ENCODE peak calls at places on chromosome 21, in seven cellular contexts. V is ACHN; E is activated T-cell treated with anti-CD3 and anti-CD28 coated beads for 1 hour; W is activated CD4-positive, alpha-beta memory T cell treated with anti-CD3 and anti-CD28 coated beads, Interleukin-2, amount 10 ng/mL, durations not matched to agents 7 days and 5 days; Q is A549; O is activated naive CD4-positive, alpha-beta T cell treated with anti-CD3 and anti-CD28 coated beads, Interleukin-2, amount 50 U/mL, for 16 hours; S is body of pancreas. B is an unnamed sample.

GRCh38 chr21:17903029-17903806 is 84.1 kb upstream of the C21orf91 start:
- DNase-seq in O (no peak), V (peak; percentile 51), E (no peak), Q (no peak), W (no peak), S (no peak), B (no peak)

GRCh38 chr21:34915364-34915834 is 133.7 kb downstream of the RUNX1 start:
- DNase-seq in W (no peak), V (no peak), Q (no peak), O (no peak), E (no peak), S (no peak), B (no peak)

GRCh38 chr21:27362249-27362648 is 395.4 kb upstream of the ADAMTS5 start:
- DNase-seq in O (no peak), S (no peak), V (peak; percentile 17), W (no peak), E (no peak), Q (no peak), B (no peak)

GRCh38 chr21:38913120-38913975 is 107.6 kb downstream of the ETS2 start:
- DNase-seq in W (no peak), Q (peak; percentile 79), E (no peak), V (peak; percentile 32), O (no peak), S (peak; percentile 91), B (no peak)

GRCh38 chr21:16438761-16439160 is 709.0 kb downstream of the USP25 start:
- DNase-seq in Q (no peak), V (no peak), W (no peak), E (no peak), S (no peak), O (no peak), B (no peak)

GRCh38 chr21:17901458-17902092 is 82.4 kb upstream of the C21orf91 start:
- DNase-seq in V (no peak), Q (no peak), E (no peak), W (no peak), S (no peak), O (no peak), B (no peak)

GRCh38 chr21:42105476-42105875 is 34.4 kb downstream of the UMODL1 start:
- DNase-seq in O (no peak), S (no peak), Q (no peak), W (no peak), E (no peak), V (no peak), B (no peak)

GRCh38 chr21:35428041-35428400 is 378.9 kb upstream of the RUNX1 start:
- DNase-seq in W (no peak), O (no peak), V (no peak), S (no peak), E (no peak), Q (no peak), B (no peak)

GRCh38 chr21:17610862-17611261 is 1.8 kb downstream of the BTG3 start:
- DNase-seq in Q (peak; percentile 1), V (peak; percentile 20), E (no peak), S (peak; percentile 3), O (no peak), W (peak; percentile 18), B (no peak)

GRCh38 chr21:37793660-37794059 is 122.6 kb downstream of the KCNJ6 start:
- DNase-seq in S (no peak), Q (no peak), O (no peak), W (no peak), V (no peak), E (no peak), B (no peak)

GRCh38 chr21:43697758-43698643 is 20.9 kb upstream of the PDXK start:
- DNase-seq in O (no peak), E (no peak), W (no peak), Q (no peak), V (no peak), S (no peak), B (no peak)

GRCh38 chr21:44517175-44517899 is 22.7 kb downstream of the KRTAP10-1 start:
- DNase-seq in Q (peak; percentile 93), W (no peak), S (peak; percentile 88), E (no peak), O (no peak), V (peak; percentile 1), B (no peak)

GRCh38 chr21:42973309-42973990 is 912 bp upstream of the PKNOX1 start:
- DNase-seq in W (no peak), Q (no peak), O (no peak), E (no peak), S (no peak), V (no peak), B (no peak)

GRCh38 chr21:45004059-45004422 is 64.2 kb downstream of the SLX9 start:
- DNase-seq in W (no peak), S (no peak), Q (no peak), O (peak; percentile 7), E (no peak), V (no peak), B (no peak)

GRCh38 chr21:44510508-44511218 is 29.3 kb downstream of the KRTAP10-1 start:
- DNase-seq in S (peak; percentile 70), W (peak; percentile 84), O (peak; percentile 83), E (peak; percentile 85), Q (peak; percentile 41), V (peak; percentile 47), B (peak; percentile 93)

GRCh38 chr21:25563399-25564116 is 43.7 kb downstream of the MRPL39 start:
- DNase-seq in S (no peak), V (no peak), W (peak; percentile 70), O (peak; percentile 49), E (no peak), Q (no peak), B (peak; percentile 64)

GRCh38 chr21:41366522-41367151 is 4.8 kb downstream of the MX2 start:
- DNase-seq in W (no peak), E (no peak), V (no peak), O (no peak), S (peak; percentile 80), Q (peak; percentile 74), B (no peak)

GRCh38 chr21:42461185-42461520 is 34.9 kb downstream of the RSPH1 start:
- DNase-seq in Q (no peak), W (no peak), V (no peak), S (no peak), E (no peak), O (no peak), B (no peak)

GRCh38 chr21:35594905-35595304 is 465.4 kb downstream of the SETD4 start:
- DNase-seq in O (no peak), E (no peak), V (no peak), S (no peak), Q (no peak), W (no peak), B (no peak)

GRCh38 chr21:34936299-34936698 is 112.8 kb downstream of the RUNX1 start:
- DNase-seq in W (no peak), E (no peak), V (no peak), O (no peak), Q (no peak), S (no peak), B (no peak)

GRCh38 chr21:36481639-36482038 is 1.7 kb upstream of the CLDN14 start:
- DNase-seq in O (no peak), E (no peak), Q (no peak), V (no peak), S (peak; percentile 46), W (no peak), B (no peak)

GRCh38 chr21:14591882-14592281 is 45.8 kb upstream of the SAMSN1 start:
- DNase-seq in V (no peak), Q (no peak), S (peak; percentile 66), W (peak; percentile 28), E (no peak), O (no peak), B (peak; percentile 35)

B was measured in activated naive CD8-positive, alpha-beta T cell treated with anti-CD3 and anti-CD28 coated beads, Interleukin-2, amount 10 ng/mL, durations not matched to agents 7 days and 5 days.